ENCODE peak calls at places on chromosome 21, in nine cellular contexts. A is A549, U is GM23338, J is GM12878, M is HCT116, S is SK-N-SH, Q is Panc1, Y is HL-60, N is HepG2. R is an unnamed sample.

GRCh38 chr21:23853796-23854379 is 1753.4 kb downstream of the MRPL39 start:
- DNase-seq in A (no peak), U (peak), J (no peak), M (no peak), S (peak), Q (no peak), Y (no peak), N (no peak), R (peak)

GRCh38 chr21:42690586-42690985 is 37.2 kb downstream of the PDE9A start:
- DNase-seq in A (no peak), U (no peak), J (no peak), M (no peak), S (no peak), Q (no peak), Y (no peak), N (no peak), R (no peak)

GRCh38 chr21:29332461-29333354 is 34.0 kb downstream of the BACH1 start:
- DNase-seq in A (no peak), U (no peak), J (no peak), M (no peak), S (no peak), Q (no peak), Y (no peak), N (no peak), R (no peak)

GRCh38 chr21:31514598-31514997 is 144.9 kb upstream of the SOD1 start:
- DNase-seq in A (no peak), U (peak), J (no peak), M (no peak), S (peak), Q (no peak), Y (no peak), N (no peak), R (no peak)

GRCh38 chr21:24514081-24514733 is 1093.1 kb downstream of the MRPL39 start:
- DNase-seq in A (no peak), U (peak), J (no peak), M (no peak), S (peak), Q (peak), Y (no peak), N (no peak), R (no peak)

GRCh38 chr21:34999397-34999941 is 49.6 kb downstream of the RUNX1 start:
- DNase-seq in A (no peak), U (no peak), J (no peak), M (no peak), S (no peak), Q (no peak), Y (peak), N (no peak), R (no peak)

GRCh38 chr21:44522753-44523204 is 17.2 kb downstream of the KRTAP10-1 start:
- DNase-seq in A (no peak), U (no peak), J (no peak), M (no peak), S (no peak), Q (no peak), Y (no peak), N (no peak), R (no peak)

GRCh38 chr21:29338256-29338655 is 39.5 kb downstream of the BACH1 start:
- DNase-seq in A (no peak), U (no peak), J (no peak), M (no peak), S (no peak), Q (no peak), Y (no peak), N (no peak), R (no peak)

GRCh38 chr21:44552681-44553080 is 1.4 kb upstream of the KRTAP10-2 start:
- DNase-seq in A (no peak), U (no peak), J (no peak), M (no peak), S (no peak), Q (no peak), Y (no peak), N (no peak), R (no peak)

GRCh38 chr21:42343556-42343955 is 7.2 kb downstream of the TFF2 start:
- DNase-seq in A (no peak), U (no peak), J (no peak), M (no peak), S (no peak), Q (no peak), Y (no peak), N (no peak), R (no peak)

GRCh38 chr21:15624646-15625045 is 105.1 kb upstream of the USP25 start:
- DNase-seq in A (no peak), U (no peak), J (no peak), M (no peak), S (no peak), Q (no peak), Y (no peak), N (no peak), R (no peak)

GRCh38 chr21:27526451-27526850 is 559.6 kb upstream of the ADAMTS5 start:
- DNase-seq in A (no peak), U (no peak), J (no peak), M (no peak), S (no peak), Q (no peak), Y (no peak), N (no peak), R (no peak)

GRCh38 chr21:31354604-31355443 is 10.8 kb upstream of the TIAM1 start:
- DNase-seq in A (peak), U (peak), J (peak), M (peak), S (no peak), Q (peak), Y (no peak), N (no peak), R (no peak)

GRCh38 chr21:46643379-46644177 is 8.1 kb downstream of the PRMT2 start:
- DNase-seq in A (no peak), U (no peak), J (no peak), M (no peak), S (no peak), Q (no peak), Y (no peak), N (no peak), R (no peak)

GRCh38 chr21:43864313-43864805 is 664 bp upstream of the AGPAT3 start:
- DNase-seq in A (peak), U (peak), J (no peak), M (peak), S (peak), Q (no peak), Y (peak), N (no peak), R (peak)

GRCh38 chr21:25887646-25888321 is 153.0 kb downstream of the GABPA start:
- DNase-seq in A (no peak), U (no peak), J (no peak), M (no peak), S (no peak), Q (no peak), Y (no peak), N (peak), R (no peak)

GRCh38 chr21:44391345-44392091 is 38.1 kb downstream of the TRPM2 start:
- DNase-seq in A (no peak), U (no peak), J (no peak), M (no peak), S (peak), Q (no peak), Y (peak), N (no peak), R (no peak)

GRCh38 chr21:24823247-24823646 is 784.0 kb downstream of the MRPL39 start:
- DNase-seq in A (no peak), U (no peak), J (no peak), M (no peak), S (no peak), Q (no peak), Y (no peak), N (no peak), R (no peak)

GRCh38 chr21:18951291-18952038 is 547.9 kb upstream of the TMPRSS15 start:
- DNase-seq in A (no peak), U (peak), J (no peak), M (no peak), S (peak), Q (peak), Y (peak), N (no peak), R (peak)

GRCh38 chr21:44618504-44618903 is 6.6 kb downstream of the KRTAP10-8 start:
- DNase-seq in A (no peak), U (peak), J (no peak), M (peak), S (no peak), Q (no peak), Y (peak), N (peak), R (no peak)

GRCh38 chr21:26909972-26910371 is 56.9 kb downstream of the ADAMTS5 start:
- DNase-seq in A (no peak), U (peak), J (no peak), M (no peak), S (no peak), Q (no peak), Y (no peak), N (no peak), R (no peak)

GRCh38 chr21:29302340-29302991 is 3.7 kb downstream of the BACH1 start:
- DNase-seq in A (no peak), U (no peak), J (no peak), M (no peak), S (no peak), Q (no peak), Y (peak), N (no peak), R (no peak)

GRCh38 chr21:28311776-28312175 is 680.9 kb downstream of the LTN1 start:
- DNase-seq in A (no peak), U (no peak), J (no peak), M (no peak), S (no peak), Q (no peak), Y (no peak), N (no peak), R (no peak)

GRCh38 chr21:37862536-37862935 is 53.7 kb downstream of the KCNJ6 start:
- DNase-seq in A (peak), U (peak), J (no peak), M (no peak), S (peak), Q (no peak), Y (peak), N (no peak), R (no peak)
- TF ChIP-seq REST in A (no peak), U (no peak), J (no peak), M (no peak), S (no peak), Q (no peak), Y (no peak), N (no peak), R (no peak)

GRCh38 chr21:33036430-33037162 is 10.9 kb downstream of the OLIG2 start:
- DNase-seq in A (no peak), U (no peak), J (no peak), M (no peak), S (no peak), Q (no peak), Y (peak), N (no peak), R (no peak)
- TF ChIP-seq REST in A (no peak), U (no peak), J (no peak), M (no peak), S (no peak), Q (no peak), Y (no peak), N (no peak), R (no peak)

DNA sequence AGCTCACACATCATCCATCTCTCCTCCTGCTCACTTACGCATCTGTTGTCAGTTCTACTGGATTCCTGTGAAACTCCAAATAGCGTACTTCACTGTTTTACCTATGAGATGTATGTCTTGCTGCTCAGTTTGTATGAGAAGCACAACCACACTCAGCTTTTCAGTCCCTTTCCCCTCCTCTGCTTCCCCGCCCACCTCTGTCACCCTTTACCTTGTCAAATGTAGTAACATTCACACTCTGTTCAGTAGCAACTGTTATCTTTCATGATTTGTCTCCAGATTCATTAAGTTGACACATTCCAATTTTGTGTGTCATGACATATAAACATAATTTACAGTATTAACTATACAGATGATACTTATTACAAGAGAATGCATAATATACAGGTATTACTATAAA is 130.2 kb downstream of the SIM2 start:
- DNase-seq in A (no peak), U (no peak), J (no peak), M (no peak), S (no peak), Q (no peak), Y (no peak), N (no peak), R (no peak)
- TF ChIP-seq REST in A (no peak), U (no peak), J (no peak), M (no peak), S (no peak), Q (no peak), Y (no peak), N (no peak), R (no peak)

DNA sequence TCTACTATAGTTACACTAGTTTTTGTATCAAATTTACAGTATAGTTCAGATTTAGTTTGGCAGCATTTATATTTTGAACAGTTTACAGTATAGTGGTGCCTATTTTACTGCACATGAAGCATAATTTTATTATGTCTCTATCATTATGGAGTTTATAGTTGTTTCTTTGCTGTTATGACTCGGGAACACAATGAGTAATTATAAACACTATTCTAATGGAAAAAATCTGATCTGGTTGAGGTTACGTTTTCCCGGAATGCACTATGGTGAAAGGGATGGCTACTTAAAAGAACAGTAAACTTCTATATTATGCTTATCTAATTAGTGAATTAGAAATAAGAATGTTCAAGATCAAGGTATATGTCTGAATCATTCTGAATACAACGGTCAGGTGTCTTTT is 10.6 kb downstream of the LCA5L start:
- DNase-seq in A (no peak), U (no peak), J (no peak), M (no peak), S (no peak), Q (no peak), Y (no peak), N (no peak), R (no peak)
- TF ChIP-seq REST in A (no peak), U (no peak), J (no peak), M (no peak), S (no peak), Q (no peak), Y (no peak), N (no peak), R (no peak)

GRCh38 chr21:36103434-36103833 is 31.4 kb upstream of the CBR3 start:
- DNase-seq in A (no peak), U (no peak), J (no peak), M (no peak), S (no peak), Q (no peak), Y (no peak), N (no peak), R (no peak)
- TF ChIP-seq REST in A (no peak), U (no peak), J (no peak), M (no peak), S (no peak), Q (no peak), Y (no peak), N (no peak), R (no peak)

GRCh38 chr21:39713905-39714304 is 31.1 kb upstream of the IGSF5 start:
- DNase-seq in A (no peak), U (no peak), J (no peak), M (no peak), S (no peak), Q (no peak), Y (no peak), N (no peak), R (no peak)

GRCh38 chr21:39710866-39711265 is 34.1 kb upstream of the IGSF5 start:
- DNase-seq in A (no peak), U (no peak), J (no peak), M (no peak), S (no peak), Q (no peak), Y (no peak), N (no peak), R (no peak)

GRCh38 chr21:39715804-39716397 is 29.1 kb upstream of the IGSF5 start:
- DNase-seq in A (peak), U (peak), J (no peak), M (peak), S (peak), Q (no peak), Y (peak), N (peak), R (peak)

GRCh38 chr21:39714331-39714730 is 30.7 kb upstream of the IGSF5 start:
- DNase-seq in A (no peak), U (no peak), J (no peak), M (no peak), S (no peak), Q (no peak), Y (no peak), N (no peak), R (no peak)

GRCh38 chr21:39712976-39713375 is 32.0 kb upstream of the IGSF5 start:
- DNase-seq in A (no peak), U (peak), J (no peak), M (no peak), S (no peak), Q (no peak), Y (no peak), N (peak), R (peak)
- TF ChIP-seq REST in A (no peak), U (no peak), J (no peak), M (no peak), S (no peak), Q (no peak), Y (no peak), N (no peak), R (no peak)

GRCh38 chr21:33936221-33937038 is 20.8 kb upstream of the ATP5PO start:
- DNase-seq in A (no peak), U (peak), J (no peak), M (no peak), S (no peak), Q (no peak), Y (no peak), N (no peak), R (no peak)

GRCh38 chr21:33937146-33937545 is 21.5 kb upstream of the ATP5PO start:
- DNase-seq in A (no peak), U (no peak), J (no peak), M (no peak), S (no peak), Q (no peak), Y (no peak), N (no peak), R (no peak)

GRCh38 chr21:33932731-33933130 is 17.1 kb upstream of the ATP5PO start:
- DNase-seq in A (no peak), U (no peak), J (no peak), M (no peak), S (no peak), Q (no peak), Y (no peak), N (no peak), R (no peak)

DNA sequence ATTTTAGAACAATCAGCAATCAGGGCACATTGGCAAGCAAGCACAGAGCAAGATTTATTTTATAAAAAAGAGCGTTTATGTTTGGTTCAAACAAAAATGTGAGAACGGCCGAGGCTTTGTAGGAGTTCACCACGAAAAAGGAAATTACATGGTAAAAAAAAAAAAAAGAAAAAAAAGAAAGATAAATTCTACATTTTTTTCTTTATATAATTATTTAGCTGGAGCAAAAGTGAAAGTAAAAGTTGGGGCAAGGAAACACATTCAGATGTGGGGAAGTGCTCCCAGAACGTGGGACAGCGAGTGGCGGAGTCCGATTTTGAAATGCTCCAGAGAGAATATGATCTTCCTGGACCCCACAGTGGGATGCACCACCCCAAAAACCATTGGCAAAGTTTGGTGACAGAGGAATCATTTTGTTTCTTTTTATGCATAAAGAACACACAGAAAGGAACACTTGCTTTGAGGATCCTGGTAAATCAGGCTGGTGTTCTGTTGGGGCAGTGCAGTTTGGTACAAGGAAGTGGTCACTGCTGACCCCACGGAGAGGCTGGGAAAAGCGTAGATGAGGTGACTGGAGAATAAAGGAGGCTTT is 16.3 kb upstream of the ATP5PO start:
- DNase-seq in A (no peak), U (no peak), J (no peak), M (no peak), S (no peak), Q (no peak), Y (no peak), N (no peak), R (peak)
- TF ChIP-seq REST in A (no peak), U (no peak), J (no peak), M (no peak), S (no peak), Q (no peak), Y (no peak), N (no peak), R (no peak)

GRCh38 chr21:45631540-45631939 is 12.0 kb upstream of the PCBP3 start:
- DNase-seq in A (no peak), U (no peak), J (no peak), M (no peak), S (no peak), Q (no peak), Y (no peak), N (no peak), R (no peak)

GRCh38 chr21:45632165-45632896 is 11.2 kb upstream of the PCBP3 start:
- DNase-seq in A (no peak), U (no peak), J (no peak), M (no peak), S (peak), Q (no peak), Y (no peak), N (no peak), R (no peak)

GRCh38 chr21:45630876-45631275 is 12.6 kb upstream of the PCBP3 start:
- DNase-seq in A (no peak), U (no peak), J (no peak), M (no peak), S (no peak), Q (no peak), Y (no peak), N (no peak), R (no peak)

GRCh38 chr21:45629046-45629981 is 14.2 kb upstream of the PCBP3 start:
- DNase-seq in A (no peak), U (no peak), J (no peak), M (no peak), S (no peak), Q (no peak), Y (no peak), N (no peak), R (no peak)

DNA sequence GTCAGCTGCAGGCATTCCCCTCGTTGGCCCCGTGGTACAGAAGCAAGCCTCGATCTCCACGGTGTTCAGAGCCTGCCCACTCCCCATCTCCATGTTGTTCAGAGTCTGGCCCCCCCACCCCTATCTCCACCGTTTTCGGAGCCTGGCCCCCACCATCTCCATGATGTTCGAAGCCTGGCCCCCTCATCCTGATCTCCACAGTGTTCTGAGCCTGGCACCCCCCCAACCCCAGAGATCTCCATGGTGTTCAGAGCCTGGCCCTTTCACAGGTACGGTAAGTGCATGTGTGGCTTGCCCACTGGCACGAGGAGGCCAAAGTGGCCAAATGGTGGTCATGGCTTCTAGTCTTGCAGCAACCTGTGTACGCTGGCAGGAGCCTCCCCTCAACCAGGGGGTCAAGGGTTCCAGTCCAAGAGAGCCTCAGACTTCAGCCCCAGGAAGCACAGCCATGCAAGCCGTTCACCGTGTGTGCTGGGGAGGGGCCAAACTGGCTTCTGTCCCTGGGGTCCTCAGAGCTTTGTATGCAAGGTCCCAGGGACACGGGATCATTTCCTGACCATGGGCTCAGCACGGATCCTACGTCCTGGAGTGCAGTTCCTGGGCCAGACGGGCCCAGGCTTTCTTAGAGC is 13.3 kb upstream of the PCBP3 start:
- DNase-seq in A (no peak), U (no peak), J (no peak), M (no peak), S (no peak), Q (no peak), Y (no peak), N (no peak), R (no peak)
- TF ChIP-seq REST in A (no peak), U (no peak), J (no peak), M (no peak), S (no peak), Q (no peak), Y (no peak), N (no peak), R (no peak)